ENCODE peak calls at places on chromosomes 12 and 14, in five cellular contexts. B is HCT116, Q is SK-N-SH, Y is K562, N is GM12878. C is an unnamed sample.

GRCh38 chr14:76323331-76324050 is 52.4 kb upstream of the ESRRB start:
- DNase-seq in Q (no peak), N (no peak), Y (no peak), B (no peak), C (no peak)

GRCh38 chr12:54259194-54260011 is 20.5 kb downstream of the CBX5 start:
- DNase-seq in Q (peak), N (peak), Y (peak), B (peak), C (no peak)

GRCh38 chr12:67919406-67919805 is 69.8 kb upstream of the IFNG-AS1 start:
- DNase-seq in N (no peak), Y (no peak), Q (no peak), B (no peak), C (no peak)

GRCh38 chr12:108640802-108641445 is 7.2 kb upstream of the SELPLG start:
- DNase-seq in B (no peak), N (no peak), Q (peak), Y (peak), C (no peak)

GRCh38 chr12:49706351-49707126 is 666 bp downstream of the FMNL3 start:
- DNase-seq in Y (peak), N (no peak), B (no peak), Q (peak), C (no peak)

GRCh38 chr12:90280564-90281058 is 572.0 kb upstream of the ATP2B1 start:
- DNase-seq in Y (no peak), Q (no peak), N (peak), B (no peak), C (no peak)

GRCh38 chr12:64389154-64389553 is 1.4 kb downstream of the C12orf56 start:
- DNase-seq in N (no peak), B (no peak), Q (no peak), Y (no peak), C (no peak)

GRCh38 chr14:76953196-76953945 is 75.1 kb downstream of the IRF2BPL start:
- DNase-seq in B (peak), N (no peak), Q (peak), Y (no peak), C (peak)

GRCh38 chr14:101927859-101928258 is 36.5 kb upstream of the DYNC1H1 start:
- DNase-seq in B (no peak), N (no peak), Q (peak), Y (peak), C (no peak)

GRCh38 chr12:53698948-53699672 is 23.2 kb upstream of the ATP5MC2 start:
- DNase-seq in B (no peak), Q (no peak), Y (no peak), N (no peak), C (no peak)

GRCh38 chr12:123816896-123817537 is 54.9 kb downstream of the DNAH10 start:
- DNase-seq in B (no peak), Y (no peak), N (no peak), Q (no peak), C (no peak)

GRCh38 chr14:92439551-92440344 is 73.8 kb upstream of the RIN3 start:
- DNase-seq in Y (no peak), N (no peak), Q (no peak), B (no peak), C (no peak)

GRCh38 chr12:75979181-75979580 is 52.4 kb downstream of the PHLDA1 start:
- DNase-seq in N (no peak), Y (no peak), Q (no peak), B (no peak), C (no peak)

GRCh38 chr12:122111070-122111750 is 32.7 kb downstream of the MLXIP start:
- DNase-seq in B (peak), N (no peak), Y (no peak), Q (no peak), C (no peak)

GRCh38 chr12:13206560-13206897 is 10.0 kb downstream of the EMP1 start:
- DNase-seq in N (no peak), Q (no peak), B (no peak), Y (no peak), C (no peak)

GRCh38 chr14:79578470-79578869 is 632.8 kb downstream of the DIO2 start:
- DNase-seq in N (no peak), B (no peak), Q (no peak), Y (no peak), C (no peak)

DNA sequence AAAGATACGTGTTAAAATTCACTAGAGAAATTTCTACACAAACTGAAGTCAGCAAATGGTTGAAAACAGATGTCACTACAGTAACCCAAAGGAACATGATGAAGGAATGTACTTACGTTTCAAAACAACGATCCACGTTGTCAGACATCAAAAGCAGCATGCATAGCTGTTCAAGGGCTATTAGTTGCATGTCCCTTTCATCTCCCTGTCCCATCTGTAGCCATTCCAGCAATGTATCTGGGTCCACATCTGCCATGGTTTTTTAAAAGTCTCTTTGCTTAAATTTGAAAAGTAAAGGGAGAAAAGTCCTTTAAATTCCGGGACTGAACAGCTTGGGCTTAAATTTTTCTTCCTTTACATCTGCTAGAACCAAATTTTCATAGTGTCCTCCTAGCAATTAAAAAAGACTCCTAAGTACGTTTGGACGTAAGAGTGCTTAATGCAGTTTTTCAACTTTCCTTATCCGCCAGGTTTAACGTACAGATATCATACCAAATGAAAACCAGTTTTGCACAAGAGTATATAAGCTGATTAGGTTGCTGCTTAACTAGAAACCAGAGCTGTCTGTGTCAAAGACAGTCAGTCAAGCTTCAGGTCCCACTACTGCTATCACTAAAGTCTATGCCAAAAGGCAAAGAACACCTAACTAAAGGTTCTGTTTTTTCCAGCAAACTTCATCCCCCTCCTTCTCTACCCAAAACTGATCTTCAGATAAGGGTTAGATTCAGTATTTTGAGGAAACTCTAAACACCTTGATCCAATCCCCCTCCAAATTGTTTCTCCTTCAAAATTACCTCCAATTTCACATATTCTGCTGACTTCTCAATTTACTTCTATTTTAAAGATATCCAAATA is 1.7 kb downstream of the HECTD1 start:
- DNase-seq in Q (peak), Y (peak), N (no peak), B (no peak), C (peak)
- TF ChIP-seq ZBTB33 in Q (no peak), Y (no peak), N (no peak), B (no peak), C (no peak)

GRCh38 chr14:104726600-104727451 is 2.8 kb downstream of the ADSS1 start:
- DNase-seq in Q (no peak), Y (no peak), B (no peak), N (no peak), C (peak)
- TF ChIP-seq ZBTB33 in Q (no peak), Y (no peak), B (no peak), N (no peak), C (no peak)

GRCh38 chr12:117582135-117582784 is 220.8 kb upstream of the NOS1 start:
- DNase-seq in B (no peak), Y (no peak), Q (no peak), N (no peak), C (no peak)

GRCh38 chr12:117583677-117584076 is 222.3 kb upstream of the NOS1 start:
- DNase-seq in Q (no peak), N (no peak), Y (no peak), B (no peak), C (no peak)

GRCh38 chr12:117583092-117583491 is 221.7 kb upstream of the NOS1 start:
- DNase-seq in Q (no peak), N (no peak), B (no peak), Y (no peak), C (no peak)

GRCh38 chr12:117579939-117580717 is 218.7 kb upstream of the NOS1 start:
- DNase-seq in Q (no peak), N (no peak), Y (no peak), B (no peak), C (no peak)

DNA sequence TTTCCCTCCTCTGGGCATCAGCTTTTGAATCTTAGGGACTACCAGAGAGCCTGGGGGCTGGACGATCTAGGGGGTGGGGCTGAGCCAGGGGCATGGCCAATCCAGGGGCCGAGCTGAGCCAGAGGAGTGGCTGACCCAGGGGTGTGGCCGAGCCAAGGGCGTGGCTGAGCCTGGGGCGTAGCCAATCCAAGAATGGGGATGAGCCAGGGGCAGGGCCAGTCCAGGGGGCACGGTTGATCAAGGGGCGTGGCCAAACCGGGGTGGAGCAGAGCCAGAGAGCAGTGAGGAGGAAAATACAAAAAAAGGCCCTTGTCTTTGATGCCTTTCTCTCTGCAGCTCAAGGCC is 219.3 kb upstream of the NOS1 start:
- DNase-seq in N (no peak), B (peak), Q (peak), Y (peak), C (no peak)
- TF ChIP-seq ZBTB33 in N (no peak), B (no peak), Q (no peak), Y (no peak), C (no peak)

GRCh38 chr14:29028973-29029582 is 262.5 kb downstream of the FOXG1 start:
- DNase-seq in Q (no peak), N (no peak), B (no peak), Y (no peak), C (peak)
- TF ChIP-seq ZBTB33 in Q (no peak), N (no peak), B (no peak), Y (no peak), C (peak)

C was measured in HepG2.